ENCODE peak calls at places on chromosomes 3 and 15, in nine cellular contexts. G, V, M, K, F, N, L, Y and J are unnamed samples.

GRCh38 chr3:148083501-148084267 is 614.0 kb upstream of the AGTR1 start:
- DNase-seq in G (no peak), V (no peak), M (no peak), K (no peak), F (no peak), N (no peak), L (no peak), Y (no peak), J (no peak)

GRCh38 chr3:171711461-171711860 is 98.8 kb downstream of the PLD1 start:
- DNase-seq in G (no peak), V (no peak), M (no peak), K (no peak), F (no peak), N (peak; percentile 59), L (no peak), Y (peak; percentile 20), J (no peak)

GRCh38 chr15:59976480-59976879 is 27.6 kb upstream of the FOXB1 start:
- DNase-seq in G (peak; percentile 6), V (no peak), M (no peak), K (no peak), F (no peak), N (no peak), L (peak; percentile 69), Y (no peak), J (no peak)

GRCh38 chr15:70488941-70489848 is 274.2 kb downstream of the UACA start:
- DNase-seq in G (no peak), V (no peak), M (no peak), K (no peak), F (no peak), N (no peak), L (no peak), Y (no peak), J (no peak)

GRCh38 chr3:40642812-40643211 is 118.1 kb downstream of the ZNF621 start:
- DNase-seq in G (no peak), V (no peak), M (no peak), K (no peak), F (no peak), N (no peak), L (no peak), Y (no peak), J (no peak)

GRCh38 chr3:123809597-123809996 is 74.5 kb downstream of the MYLK start:
- DNase-seq in G (no peak), V (no peak), M (no peak), K (no peak), F (no peak), N (peak; percentile 93), L (no peak), Y (peak; percentile 81), J (no peak)

GRCh38 chr3:156483426-156483825 is 71.5 kb downstream of the SSR3 start:
- DNase-seq in G (no peak), V (no peak), M (no peak), K (no peak), F (peak; percentile 33), N (peak; percentile 92), L (peak; percentile 42), Y (peak; percentile 72), J (peak; percentile 19)

GRCh38 chr3:10345911-10346310 is 25.0 kb upstream of the SEC13 start:
- DNase-seq in G (no peak), V (no peak), M (no peak), K (no peak), F (no peak), N (no peak), L (no peak), Y (no peak), J (no peak)

GRCh38 chr3:7285502-7285901 is 424.6 kb downstream of the GRM7 start:
- DNase-seq in G (peak; percentile 39), V (peak; percentile 47), M (no peak), K (no peak), F (no peak), N (no peak), L (no peak), Y (peak; percentile 44), J (no peak)

GRCh38 chr15:74442063-74442462 is 8.3 kb upstream of the SEMA7A start:
- DNase-seq in G (no peak), V (no peak), M (no peak), K (no peak), F (no peak), N (no peak), L (no peak), Y (no peak), J (no peak)

GRCh38 chr15:42014406-42014805 is 6.4 kb downstream of the PLA2G4E start:
- DNase-seq in G (no peak), V (no peak), M (no peak), K (no peak), F (no peak), N (no peak), L (no peak), Y (no peak), J (no peak)

GRCh38 chr15:92411256-92411655 is 17.6 kb downstream of the ST8SIA2 start:
- DNase-seq in G (no peak), V (no peak), M (no peak), K (no peak), F (no peak), N (no peak), L (no peak), Y (no peak), J (no peak)

GRCh38 chr3:134652409-134652831 is 1.6 kb upstream of the KY start:
- DNase-seq in G (no peak), V (no peak), M (no peak), K (no peak), F (no peak), N (peak; percentile 22), L (no peak), Y (peak; percentile 25), J (no peak)

GRCh38 chr15:101807345-101807945 is 4.1 kb downstream of the OR4F6 start:
- DNase-seq in G (no peak), V (no peak), M (no peak), K (no peak), F (peak; percentile 54), N (peak; percentile 89), L (no peak), Y (no peak), J (no peak)

GRCh38 chr3:101124125-101124524 is 130.9 kb upstream of the ABI3BP start:
- DNase-seq in G (no peak), V (no peak), M (no peak), K (no peak), F (no peak), N (peak; percentile 10), L (no peak), Y (no peak), J (no peak)

GRCh38 chr3:133213942-133214341 is 175.8 kb downstream of the TMEM108 start:
- DNase-seq in G (no peak), V (peak; percentile 20), M (peak; percentile 20), K (no peak), F (no peak), N (no peak), L (no peak), Y (peak; percentile 22), J (no peak)

GRCh38 chr3:107775958-107776357 is 253.2 kb downstream of the BBX start:
- DNase-seq in G (no peak), V (no peak), M (no peak), K (no peak), F (no peak), N (no peak), L (no peak), Y (no peak), J (no peak)

GRCh38 chr3:115217678-115218451 is 70.8 kb upstream of the ZBTB20 start:
- DNase-seq in G (peak; percentile 16), V (peak; percentile 41), M (no peak), K (peak; percentile 42), F (peak; percentile 47), N (peak; percentile 83), L (peak; percentile 27), Y (peak; percentile 81), J (peak; percentile 40)

GRCh38 chr3:197007953-197008352 is 21.7 kb downstream of the MELTF start:
- DNase-seq in G (no peak), V (no peak), M (no peak), K (no peak), F (no peak), N (no peak), L (no peak), Y (no peak), J (no peak)

GRCh38 chr15:77617507-77618285 is 15.0 kb downstream of the LINGO1 start:
- DNase-seq in G (no peak), V (no peak), M (no peak), K (no peak), F (no peak), N (no peak), L (peak; percentile 37), Y (no peak), J (no peak)
- TF ChIP-seq CTCF in G (peak; percentile 19), V (no peak), M (peak; percentile 13), K (peak; percentile 16), F (peak; percentile 37), N (peak; percentile 33), L (peak; percentile 77), Y (peak; percentile 45), J (peak; percentile 27)

GRCh38 chr3:125602752-125603649 is 7.7 kb upstream of the OSBPL11 start:
- DNase-seq in G (no peak), V (peak; percentile 84), M (no peak), K (no peak), F (no peak), N (peak; percentile 86), L (no peak), Y (peak; percentile 65), J (peak; percentile 74)
- TF ChIP-seq CTCF in G (no peak), V (peak; percentile 22), M (no peak), K (no peak), F (no peak), N (peak; percentile 12), L (peak; percentile 12), Y (peak; percentile 20), J (peak; percentile 16)

GRCh38 chr3:75176886-75177285 is 487.2 kb upstream of the FRG2C start:
- DNase-seq in G (no peak), V (no peak), M (no peak), K (no peak), F (no peak), N (no peak), L (no peak), Y (no peak), J (no peak)

GRCh38 chr3:75171632-75172230 is 492.4 kb upstream of the FRG2C start:
- DNase-seq in G (no peak), V (no peak), M (no peak), K (no peak), F (no peak), N (peak; percentile 2), L (peak; percentile 11), Y (peak; percentile 20), J (no peak)
- TF ChIP-seq CTCF in G (no peak), V (no peak), M (peak; percentile 30), K (peak; percentile 54), F (peak; percentile 51), N (peak; percentile 49), L (peak; percentile 77), Y (peak; percentile 39), J (peak; percentile 40)

DNA sequence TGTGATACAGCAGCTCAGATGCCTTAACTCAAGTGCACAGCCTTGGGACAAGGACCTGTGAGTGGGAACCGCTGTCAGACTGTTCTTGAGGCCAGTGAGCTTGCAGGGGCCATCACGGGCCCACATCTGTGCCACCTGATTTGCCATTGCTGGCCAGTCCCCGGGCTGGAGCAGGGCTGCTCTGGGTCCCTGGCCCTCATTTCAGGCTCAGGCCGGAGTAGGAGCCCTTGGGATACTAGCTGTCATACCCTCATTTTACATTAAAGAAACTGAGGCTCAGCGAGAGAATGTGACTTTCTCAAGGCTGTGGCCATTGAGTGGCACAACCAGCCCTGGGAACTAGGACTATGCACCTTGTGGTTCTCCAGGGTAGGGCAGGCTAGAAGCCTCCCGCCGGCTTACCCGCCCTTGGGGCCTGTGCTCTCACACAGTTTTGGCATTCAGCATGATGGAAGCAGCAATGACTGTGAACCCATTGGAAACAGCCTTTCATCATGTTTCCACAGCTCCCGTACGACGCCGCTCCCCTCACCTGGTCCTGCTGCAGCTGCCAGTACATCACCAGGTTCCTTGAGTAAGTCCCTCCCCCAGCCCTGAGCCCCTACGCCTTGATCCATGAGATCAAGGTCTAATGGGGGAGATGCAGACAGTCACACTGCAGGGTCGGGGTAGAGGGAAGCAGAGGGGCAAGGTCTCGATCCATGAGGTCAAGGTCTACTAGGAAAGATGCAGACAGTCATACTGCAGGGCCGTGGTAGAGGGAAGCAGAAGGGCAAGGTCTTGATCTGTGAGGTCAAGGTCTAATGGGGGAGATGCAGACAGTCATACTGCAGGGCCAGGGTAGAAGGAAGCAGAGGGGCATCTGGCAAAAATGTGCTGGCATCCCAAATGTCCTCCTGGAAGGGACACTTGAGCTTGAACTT is 42.2 kb downstream of the GOLGA6L10 start:
- DNase-seq in G (no peak), V (no peak), M (no peak), K (no peak), F (no peak), N (no peak), L (no peak), Y (no peak), J (no peak)
- TF ChIP-seq CTCF in G (no peak), V (no peak), M (no peak), K (no peak), F (no peak), N (peak; percentile 1), L (no peak), Y (no peak), J (no peak)